ENCODE peak calls at places on chromosomes 13 and 19, in six cellular contexts. U is OCI-M1; Q is stimulated activated naive CD8-positive, alpha-beta T cell treated with anti-CD3 and anti-CD28 coated beads, Interleukin-15, Interleukin-2, amounts not matched to agents 100 U/mL and 50 U/mL, for 24 hours; V is stimulated activated CD4-positive, alpha-beta T cell treated with anti-CD3 and anti-CD28 coated beads, Interleukin-4, amount 100 ng/mL, for 4 hours; G is RPMI7951; E is T-helper 2 cell. X is an unnamed sample.

GRCh38 chr19:3642987-3643386 is 16.4 kb upstream of the CACTIN start:
- DNase-seq in U (no peak), E (no peak), G (no peak), Q (peak), V (peak), X (no peak)

GRCh38 chr13:57925250-57925649 is 293.7 kb downstream of the PCDH17 start:
- DNase-seq in G (no peak), U (peak), V (no peak), Q (no peak), E (no peak), X (no peak)

GRCh38 chr13:73216381-73216831 is 157.6 kb downstream of the KLF5 start:
- DNase-seq in G (no peak), Q (no peak), E (no peak), V (no peak), U (no peak), X (peak)

GRCh38 chr13:109162248-109163051 is 533.0 kb downstream of the MYO16 start:
- DNase-seq in Q (peak), E (no peak), V (no peak), U (peak), G (no peak), X (no peak)

GRCh38 chr19:952680-953500 is 27.1 kb downstream of the ARID3A start:
- DNase-seq in U (no peak), E (no peak), G (no peak), V (no peak), Q (no peak), X (peak)

GRCh38 chr19:511101-511841 is 4.0 kb downstream of the TPGS1 start:
- DNase-seq in U (no peak), V (peak), G (no peak), Q (peak), E (peak), X (no peak)

GRCh38 chr19:10111405-10111811 is at the start of gene P2RY11:
- DNase-seq in G (no peak), E (no peak), U (no peak), V (no peak), Q (peak), X (no peak)

GRCh38 chr19:3680939-3681338 is 19.3 kb downstream of the PIP5K1C start:
- DNase-seq in U (no peak), Q (no peak), G (no peak), E (no peak), V (no peak), X (no peak)

GRCh38 chr13:99605417-99606321 is 104.4 kb downstream of the TM9SF2 start:
- DNase-seq in E (peak), U (peak), Q (peak), G (peak), V (peak), X (peak)

GRCh38 chr19:49114630-49115363 is 627 bp downstream of the LIN7B start:
- DNase-seq in V (peak), Q (peak), U (no peak), G (peak), E (peak), X (peak)

GRCh38 chr19:35403116-35403760 is 32.4 kb downstream of the GPR42 start:
- DNase-seq in U (peak), E (no peak), V (no peak), Q (peak), G (no peak), X (no peak)

GRCh38 chr19:13814550-13814949 is 19.3 kb downstream of the ZSWIM4 start:
- DNase-seq in Q (no peak), G (no peak), V (no peak), E (no peak), U (no peak), X (no peak)

GRCh38 chr13:113914333-113915011 is 50.6 kb upstream of the GAS6 start:
- DNase-seq in V (no peak), U (no peak), Q (no peak), E (no peak), G (no peak), X (no peak)

GRCh38 chr19:29478578-29479565 is 46.9 kb upstream of the VSTM2B start:
- DNase-seq in Q (peak), E (no peak), U (peak), G (no peak), V (no peak), X (peak)

GRCh38 chr19:12833747-12834417 is 497 bp downstream of the RTBDN start:
- DNase-seq in E (peak), Q (peak), U (peak), G (no peak), V (no peak), X (peak)

GRCh38 chr19:13153627-13154240 is 3.5 kb downstream of the IER2 start:
- DNase-seq in G (no peak), V (peak), Q (no peak), U (peak), E (no peak), X (peak)

GRCh38 chr13:36571444-36571843 is 102.4 kb upstream of the SERTM1 start:
- DNase-seq in V (no peak), U (no peak), G (peak), Q (no peak), E (no peak), X (no peak)

GRCh38 chr19:13207237-13208130 is 57.3 kb downstream of the IER2 start:
- DNase-seq in E (no peak), U (no peak), Q (peak), V (no peak), G (peak), X (peak)

GRCh38 chr13:76293346-76293745 is 592.9 kb downstream of the KCTD12 start:
- DNase-seq in G (no peak), U (no peak), V (no peak), E (no peak), Q (no peak), X (peak)

GRCh38 chr19:51097166-51097736 is 11.0 kb downstream of the CTU1 start:
- DNase-seq in G (peak), Q (peak), E (peak), V (peak), U (peak), X (peak)

GRCh38 chr19:18515959-18516358 is 5.9 kb downstream of the ELL start:
- DNase-seq in U (no peak), V (no peak), E (no peak), G (no peak), Q (no peak), X (no peak)

GRCh38 chr13:114038211-114038613 is 64.3 kb upstream of the C13orf46 start:
- DNase-seq in U (no peak), G (peak), E (no peak), Q (no peak), V (no peak), X (no peak)

GRCh38 chr19:1079566-1080111 is 12.7 kb downstream of the ARHGAP45 start:
- DNase-seq in Q (peak), E (peak), U (no peak), G (no peak), V (peak), X (no peak)

GRCh38 chr19:5947435-5947834 is 30.5 kb downstream of the RANBP3 start:
- DNase-seq in E (no peak), U (no peak), V (no peak), Q (no peak), G (no peak), X (no peak)

GRCh38 chr13:102825921-102826706 is 19.7 kb upstream of the ERCC5 start:
- DNase-seq in U (no peak), V (no peak), Q (no peak), E (no peak), G (peak), X (peak)

GRCh38 chr13:93776936-93777335 is 550.3 kb downstream of the GPC6 start:
- DNase-seq in E (no peak), V (no peak), Q (no peak), G (no peak), U (no peak), X (peak)

GRCh38 chr19:15977690-15978089 is 28.9 kb downstream of the OR10H4 start:
- DNase-seq in V (no peak), Q (no peak), U (no peak), G (no peak), E (no peak), X (no peak)

GRCh38 chr13:32538234-32538620 is 368 bp downstream of the N4BP2L2 start:
- DNase-seq in U (no peak), V (no peak), E (no peak), Q (no peak), G (peak), X (peak)

GRCh38 chr19:47794526-47794925 is 9.8 kb downstream of the TPRX1 start:
- DNase-seq in V (no peak), Q (no peak), G (no peak), U (no peak), E (no peak), X (no peak)

GRCh38 chr19:18433735-18434398 is 4.1 kb downstream of the ISYNA1 start:
- DNase-seq in U (no peak), Q (no peak), V (no peak), E (no peak), G (no peak), X (no peak)

GRCh38 chr19:46766569-46767317 is 20.5 kb upstream of the STRN4 start:
- DNase-seq in E (peak), V (peak), U (peak), G (peak), Q (peak), X (peak)

GRCh38 chr19:5719274-5719960 is 529 bp downstream of the LONP1 start:
- DNase-seq in U (peak), Q (peak), E (no peak), V (no peak), G (peak), X (peak)

GRCh38 chr19:37059142-37059541 is 19.1 kb upstream of the ZNF420 start:
- DNase-seq in Q (no peak), G (no peak), V (no peak), E (no peak), U (no peak), X (no peak)

GRCh38 chr13:94382960-94383359 is 96.5 kb downstream of the DCT start:
- DNase-seq in G (no peak), Q (no peak), V (no peak), U (no peak), E (no peak), X (no peak)

GRCh38 chr19:18849838-18850400 is 18.2 kb downstream of the UPF1 start:
- DNase-seq in Q (no peak), U (no peak), V (no peak), G (no peak), E (no peak), X (no peak)

GRCh38 chr13:27599845-27600553 is 20.3 kb downstream of the LNX2 start:
- DNase-seq in V (no peak), Q (no peak), E (no peak), G (peak), U (peak), X (peak)

GRCh38 chr19:7976461-7976860 is 29.0 kb downstream of the ELAVL1 start:
- DNase-seq in U (no peak), E (no peak), G (no peak), V (no peak), Q (no peak), X (no peak)

GRCh38 chr13:102580552-102581169 is 16.1 kb upstream of the TPP2 start:
- DNase-seq in V (no peak), E (no peak), U (peak), G (peak), Q (no peak), X (peak)